ENCODE peak calls at places on chromosome 2, in five cellular contexts. One of them, this sample, is unnamed.
A peak's percentile ranks its signal among the peaks of the same experiment; 100 is the strongest.

GRCh38 chr2:76613330-76613729 is 902.6 kb upstream of the GCFC2 start:
- DNase-seq in ovary: no peak
- DNase-seq in hepatocyte: no peak
- DNase-seq in ACHN: no peak
- DNase-seq in breast epithelium: no peak
- DNase-seq in this sample: no peak

GRCh38 chr2:102603904-102604303 is 15.4 kb upstream of the SLC9A2 start:
- DNase-seq in ovary: no peak
- DNase-seq in hepatocyte: no peak
- DNase-seq in ACHN: no peak
- DNase-seq in breast epithelium: no peak
- DNase-seq in this sample: no peak

GRCh38 chr2:112343827-112344585 is 68.6 kb downstream of the ZC3H6 start:
- DNase-seq in ovary: no peak
- DNase-seq in hepatocyte: no peak
- DNase-seq in ACHN: no peak
- DNase-seq in breast epithelium: no peak
- DNase-seq in this sample: no peak

GRCh38 chr2:240140511-240140910 is at the start of gene OTOS:
- DNase-seq in ovary: no peak
- DNase-seq in hepatocyte: no peak
- DNase-seq in ACHN: no peak
- DNase-seq in breast epithelium: no peak
- DNase-seq in this sample: no peak

GRCh38 chr2:218850796-218851195 is 8.8 kb upstream of the WNT6 start:
- DNase-seq in ovary: no peak
- DNase-seq in hepatocyte: no peak
- DNase-seq in ACHN: no peak
- DNase-seq in breast epithelium: no peak
- DNase-seq in this sample: no peak

GRCh38 chr2:215678094-215678493 is 242.2 kb upstream of the FN1 start:
- DNase-seq in ovary: no peak
- DNase-seq in hepatocyte: no peak
- DNase-seq in ACHN: no peak
- DNase-seq in breast epithelium: no peak
- DNase-seq in this sample: no peak

GRCh38 chr2:37588316-37588777 is 83.1 kb downstream of the CDC42EP3 start:
- DNase-seq in ovary: no peak
- DNase-seq in hepatocyte: no peak
- DNase-seq in ACHN: peak; percentile 61
- DNase-seq in breast epithelium: no peak
- DNase-seq in this sample: no peak

GRCh38 chr2:3294066-3294465 is 83.6 kb downstream of the EIPR1 start:
- DNase-seq in ovary: no peak
- DNase-seq in hepatocyte: no peak
- DNase-seq in ACHN: no peak
- DNase-seq in breast epithelium: no peak
- DNase-seq in this sample: peak; percentile 13

GRCh38 chr2:27832396-27832795 is 57.8 kb downstream of the RBKS start:
- DNase-seq in ovary: no peak
- DNase-seq in hepatocyte: no peak
- DNase-seq in ACHN: peak; percentile 96
- DNase-seq in breast epithelium: no peak
- DNase-seq in this sample: no peak

GRCh38 chr2:66733361-66733760 is 298.4 kb downstream of the MEIS1 start:
- DNase-seq in ovary: no peak
- DNase-seq in hepatocyte: no peak
- DNase-seq in ACHN: no peak
- DNase-seq in breast epithelium: no peak
- DNase-seq in this sample: no peak

GRCh38 chr2:119659601-119660342 is 19.2 kb upstream of the TMEM177 start:
- DNase-seq in ovary: peak; percentile 26
- DNase-seq in hepatocyte: peak; percentile 63
- DNase-seq in ACHN: peak; percentile 47
- DNase-seq in breast epithelium: no peak
- DNase-seq in this sample: peak; percentile 48